ENCODE peak calls at places on chromosomes 1 and 21, in seven cellular contexts. M, G, A, C, B, E and V are unnamed samples.

GRCh38 chr1:158145173-158145719 is 35.4 kb upstream of the CD1D start:
- DNase-seq in E (peak), B (no peak), G (no peak), A (no peak), M (no peak), C (no peak), V (no peak)

GRCh38 chr1:179326746-179327145 is 33.1 kb downstream of the SOAT1 start:
- DNase-seq in M (no peak), B (no peak), A (no peak), E (no peak), C (no peak), G (no peak), V (no peak)

GRCh38 chr1:30165116-30165515 is 558.3 kb downstream of the MATN1 start:
- DNase-seq in M (no peak), E (no peak), A (no peak), B (no peak), C (no peak), G (no peak), V (no peak)

GRCh38 chr21:45870851-45871615 is 110.5 kb upstream of the COL6A1 start:
- DNase-seq in E (no peak), B (no peak), G (no peak), C (no peak), M (no peak), A (no peak), V (no peak)

GRCh38 chr1:64696879-64697278 is 48.0 kb upstream of the RAVER2 start:
- DNase-seq in B (no peak), A (no peak), E (no peak), G (no peak), M (no peak), C (no peak), V (no peak)

GRCh38 chr1:228194436-228194835 is 13.4 kb upstream of the OBSCN start:
- DNase-seq in G (no peak), A (no peak), E (no peak), C (no peak), B (no peak), M (no peak), V (no peak)

GRCh38 chr1:41647202-41648135 is 163.0 kb upstream of the EDN2 start:
- DNase-seq in A (no peak), G (no peak), M (no peak), C (no peak), E (no peak), B (no peak), V (no peak)

GRCh38 chr1:160767417-160768294 is 28.3 kb upstream of the LY9 start:
- DNase-seq in B (no peak), C (no peak), G (no peak), M (no peak), E (no peak), A (no peak), V (no peak)

GRCh38 chr1:214708321-214708960 is 105.4 kb downstream of the CENPF start:
- DNase-seq in G (no peak), B (no peak), C (no peak), M (no peak), E (no peak), A (no peak), V (no peak)

GRCh38 chr1:91091812-91092211 is 70.0 kb upstream of the ZNF644 start:
- DNase-seq in B (no peak), M (peak), E (no peak), A (no peak), C (no peak), G (no peak), V (no peak)

GRCh38 chr21:45458281-45459170 is 53.6 kb downstream of the COL18A1 start:
- DNase-seq in B (no peak), E (no peak), M (no peak), A (no peak), C (no peak), G (no peak), V (no peak)

GRCh38 chr1:181089777-181090505 is 1.4 kb downstream of the IER5 start:
- DNase-seq in E (no peak), G (peak), C (peak), A (peak), M (peak), B (peak), V (no peak)

GRCh38 chr1:84298688-84299535 is 2.6 kb upstream of the SAMD13 start:
- DNase-seq in B (peak), C (peak), M (peak), G (peak), E (no peak), A (peak), V (peak)

GRCh38 chr1:204714861-204715511 is 29.4 kb upstream of the LRRN2 start:
- DNase-seq in B (no peak), M (no peak), A (no peak), C (no peak), E (no peak), G (peak), V (no peak)

GRCh38 chr1:160656737-160657476 is 10.1 kb upstream of the SLAMF1 start:
- DNase-seq in B (no peak), G (no peak), C (no peak), A (no peak), E (no peak), M (no peak), V (no peak)

GRCh38 chr1:46084553-46085448 is 47.6 kb downstream of the PIK3R3 start:
- DNase-seq in C (no peak), B (no peak), A (peak), M (no peak), E (no peak), G (no peak), V (no peak)